ENCODE peak calls at places on chromosome X, in eight cellular contexts. One of them, this sample, is unnamed.

GRCh38 chrX:47619486-47620302 is at the start of gene SYN1:
- DNase-seq in T-helper 17 cell: peak
- DNase-seq in lung microvascular endothelial cell: peak
- DNase-seq in activated CD4-positive, alpha-beta T cell treated with anti-CD3 and anti-CD28 coated beads, Interleukin-2, amount 50 U/mL, for 1 hour: peak
- DNase-seq in HCT116: peak
- DNase-seq in GF-D8: no peak
- DNase-seq in activated gamma-delta T cell treated with Interleukin-2 at 50 U/mL for 16 hours: peak
- DNase-seq in Right ventricle myocardium superior: peak
- DNase-seq in this sample: peak

GRCh38 chrX:1126738-1127137 is 85.7 kb downstream of the CRLF2 start:
- DNase-seq in activated gamma-delta T cell treated with Interleukin-2 at 50 U/mL for 16 hours: no peak
- DNase-seq in GF-D8: no peak
- DNase-seq in T-helper 17 cell: no peak
- DNase-seq in activated CD4-positive, alpha-beta T cell treated with anti-CD3 and anti-CD28 coated beads, Interleukin-2, amount 50 U/mL, for 1 hour: no peak
- DNase-seq in Right ventricle myocardium superior: no peak
- DNase-seq in lung microvascular endothelial cell: no peak
- DNase-seq in HCT116: no peak
- DNase-seq in this sample: no peak

GRCh38 chrX:136711147-136711546 is 63.2 kb downstream of the CD40LG start:
- DNase-seq in GF-D8: no peak
- DNase-seq in lung microvascular endothelial cell: peak
- DNase-seq in activated gamma-delta T cell treated with Interleukin-2 at 50 U/mL for 16 hours: no peak
- DNase-seq in Right ventricle myocardium superior: no peak
- DNase-seq in T-helper 17 cell: no peak
- DNase-seq in HCT116: no peak
- DNase-seq in activated CD4-positive, alpha-beta T cell treated with anti-CD3 and anti-CD28 coated beads, Interleukin-2, amount 50 U/mL, for 1 hour: peak
- DNase-seq in this sample: peak

GRCh38 chrX:153723351-153724251 is 586 bp downstream of the BCAP31 start:
- DNase-seq in GF-D8: peak
- DNase-seq in Right ventricle myocardium superior: no peak
- DNase-seq in HCT116: no peak
- DNase-seq in activated gamma-delta T cell treated with Interleukin-2 at 50 U/mL for 16 hours: peak
- DNase-seq in activated CD4-positive, alpha-beta T cell treated with anti-CD3 and anti-CD28 coated beads, Interleukin-2, amount 50 U/mL, for 1 hour: peak
- DNase-seq in T-helper 17 cell: peak
- DNase-seq in lung microvascular endothelial cell: peak
- DNase-seq in this sample: peak

GRCh38 chrX:47200385-47201150 is 6.9 kb downstream of the UBA1 start:
- DNase-seq in lung microvascular endothelial cell: peak
- DNase-seq in Right ventricle myocardium superior: peak
- DNase-seq in GF-D8: no peak
- DNase-seq in T-helper 17 cell: no peak
- DNase-seq in activated CD4-positive, alpha-beta T cell treated with anti-CD3 and anti-CD28 coated beads, Interleukin-2, amount 50 U/mL, for 1 hour: no peak
- DNase-seq in HCT116: no peak
- DNase-seq in activated gamma-delta T cell treated with Interleukin-2 at 50 U/mL for 16 hours: no peak
- DNase-seq in this sample: peak

GRCh38 chrX:34350552-34350951 is 218.4 kb upstream of the FAM47A start:
- DNase-seq in activated CD4-positive, alpha-beta T cell treated with anti-CD3 and anti-CD28 coated beads, Interleukin-2, amount 50 U/mL, for 1 hour: no peak
- DNase-seq in HCT116: no peak
- DNase-seq in activated gamma-delta T cell treated with Interleukin-2 at 50 U/mL for 16 hours: no peak
- DNase-seq in GF-D8: no peak
- DNase-seq in T-helper 17 cell: no peak
- DNase-seq in lung microvascular endothelial cell: peak
- DNase-seq in Right ventricle myocardium superior: no peak
- DNase-seq in this sample: peak

GRCh38 chrX:149571770-149572169 is 15.5 kb downstream of the MAGEA9B start:
- DNase-seq in lung microvascular endothelial cell: no peak
- DNase-seq in GF-D8: no peak
- DNase-seq in T-helper 17 cell: no peak
- DNase-seq in HCT116: no peak
- DNase-seq in activated CD4-positive, alpha-beta T cell treated with anti-CD3 and anti-CD28 coated beads, Interleukin-2, amount 50 U/mL, for 1 hour: no peak
- DNase-seq in activated gamma-delta T cell treated with Interleukin-2 at 50 U/mL for 16 hours: no peak
- DNase-seq in Right ventricle myocardium superior: no peak
- DNase-seq in this sample: no peak

GRCh38 chrX:15674514-15674898 is 9.9 kb upstream of the CLTRN start:
- DNase-seq in GF-D8: peak
- DNase-seq in HCT116: peak
- DNase-seq in Right ventricle myocardium superior: peak
- DNase-seq in activated CD4-positive, alpha-beta T cell treated with anti-CD3 and anti-CD28 coated beads, Interleukin-2, amount 50 U/mL, for 1 hour: peak
- DNase-seq in activated gamma-delta T cell treated with Interleukin-2 at 50 U/mL for 16 hours: peak
- DNase-seq in T-helper 17 cell: peak
- DNase-seq in lung microvascular endothelial cell: peak
- DNase-seq in this sample: peak

GRCh38 chrX:40091691-40092421 is 5.9 kb downstream of the BCOR start:
- DNase-seq in activated CD4-positive, alpha-beta T cell treated with anti-CD3 and anti-CD28 coated beads, Interleukin-2, amount 50 U/mL, for 1 hour: no peak
- DNase-seq in GF-D8: no peak
- DNase-seq in activated gamma-delta T cell treated with Interleukin-2 at 50 U/mL for 16 hours: no peak
- DNase-seq in Right ventricle myocardium superior: no peak
- DNase-seq in HCT116: no peak
- DNase-seq in T-helper 17 cell: no peak
- DNase-seq in lung microvascular endothelial cell: no peak
- DNase-seq in this sample: no peak

GRCh38 chrX:97524340-97524739 is 640.6 kb downstream of the RPA4 start:
- DNase-seq in GF-D8: no peak
- DNase-seq in HCT116: no peak
- DNase-seq in Right ventricle myocardium superior: no peak
- DNase-seq in activated CD4-positive, alpha-beta T cell treated with anti-CD3 and anti-CD28 coated beads, Interleukin-2, amount 50 U/mL, for 1 hour: no peak
- DNase-seq in lung microvascular endothelial cell: no peak
- DNase-seq in activated gamma-delta T cell treated with Interleukin-2 at 50 U/mL for 16 hours: no peak
- DNase-seq in T-helper 17 cell: no peak
- DNase-seq in this sample: no peak

GRCh38 chrX:630007-630921 is at the start of gene SHOX:
- DNase-seq in GF-D8: no peak
- DNase-seq in HCT116: no peak
- DNase-seq in activated gamma-delta T cell treated with Interleukin-2 at 50 U/mL for 16 hours: no peak
- DNase-seq in activated CD4-positive, alpha-beta T cell treated with anti-CD3 and anti-CD28 coated beads, Interleukin-2, amount 50 U/mL, for 1 hour: no peak
- DNase-seq in Right ventricle myocardium superior: no peak
- DNase-seq in T-helper 17 cell: no peak
- DNase-seq in lung microvascular endothelial cell: no peak
- DNase-seq in this sample: no peak

GRCh38 chrX:132968282-132968681 is 9.9 kb upstream of the HS6ST2 start:
- DNase-seq in GF-D8: no peak
- DNase-seq in T-helper 17 cell: no peak
- DNase-seq in activated gamma-delta T cell treated with Interleukin-2 at 50 U/mL for 16 hours: no peak
- DNase-seq in activated CD4-positive, alpha-beta T cell treated with anti-CD3 and anti-CD28 coated beads, Interleukin-2, amount 50 U/mL, for 1 hour: no peak
- DNase-seq in lung microvascular endothelial cell: no peak
- DNase-seq in Right ventricle myocardium superior: no peak
- DNase-seq in HCT116: no peak
- DNase-seq in this sample: peak

GRCh38 chrX:38500886-38501285 is 60.5 kb upstream of the TSPAN7 start:
- DNase-seq in T-helper 17 cell: no peak
- DNase-seq in GF-D8: no peak
- DNase-seq in activated CD4-positive, alpha-beta T cell treated with anti-CD3 and anti-CD28 coated beads, Interleukin-2, amount 50 U/mL, for 1 hour: no peak
- DNase-seq in Right ventricle myocardium superior: no peak
- DNase-seq in lung microvascular endothelial cell: no peak
- DNase-seq in HCT116: no peak
- DNase-seq in activated gamma-delta T cell treated with Interleukin-2 at 50 U/mL for 16 hours: no peak
- DNase-seq in this sample: no peak

GRCh38 chrX:103453655-103454054 is 65.6 kb downstream of the RAB40A start:
- DNase-seq in lung microvascular endothelial cell: peak
- DNase-seq in T-helper 17 cell: no peak
- DNase-seq in HCT116: no peak
- DNase-seq in activated gamma-delta T cell treated with Interleukin-2 at 50 U/mL for 16 hours: no peak
- DNase-seq in GF-D8: no peak
- DNase-seq in Right ventricle myocardium superior: no peak
- DNase-seq in activated CD4-positive, alpha-beta T cell treated with anti-CD3 and anti-CD28 coated beads, Interleukin-2, amount 50 U/mL, for 1 hour: no peak
- DNase-seq in this sample: no peak

GRCh38 chrX:113833656-113834055 is 750.2 kb upstream of the HTR2C start:
- DNase-seq in T-helper 17 cell: no peak
- DNase-seq in activated CD4-positive, alpha-beta T cell treated with anti-CD3 and anti-CD28 coated beads, Interleukin-2, amount 50 U/mL, for 1 hour: no peak
- DNase-seq in lung microvascular endothelial cell: no peak
- DNase-seq in HCT116: no peak
- DNase-seq in Right ventricle myocardium superior: no peak
- DNase-seq in activated gamma-delta T cell treated with Interleukin-2 at 50 U/mL for 16 hours: no peak
- DNase-seq in GF-D8: no peak
- DNase-seq in this sample: no peak

GRCh38 chrX:42943051-42943450 is 165.1 kb upstream of the PPP1R2C start:
- DNase-seq in Right ventricle myocardium superior: no peak
- DNase-seq in activated CD4-positive, alpha-beta T cell treated with anti-CD3 and anti-CD28 coated beads, Interleukin-2, amount 50 U/mL, for 1 hour: no peak
- DNase-seq in HCT116: no peak
- DNase-seq in activated gamma-delta T cell treated with Interleukin-2 at 50 U/mL for 16 hours: peak
- DNase-seq in GF-D8: no peak
- DNase-seq in T-helper 17 cell: no peak
- DNase-seq in lung microvascular endothelial cell: no peak
- DNase-seq in this sample: no peak